ENCODE peak calls at places on chromosome 3, in five cellular contexts. One of them, this sample, is unnamed.

GRCh38 chr3:123546133-123546755 is 38.6 kb downstream of the HACD2 start:
- DNase-seq in transverse colon: no peak
- DNase-seq in endodermal cell: no peak
- DNase-seq in HCT116: no peak
- DNase-seq in aorta: no peak
- DNase-seq in this sample: no peak

GRCh38 chr3:36172699-36173098 is 207.6 kb upstream of the STAC start:
- DNase-seq in transverse colon: no peak
- DNase-seq in endodermal cell: no peak
- DNase-seq in HCT116: no peak
- DNase-seq in aorta: no peak
- DNase-seq in this sample: no peak

GRCh38 chr3:181105636-181106035 is 116.1 kb upstream of the DNAJC19 start:
- DNase-seq in transverse colon: no peak
- DNase-seq in endodermal cell: no peak
- DNase-seq in HCT116: no peak
- DNase-seq in aorta: no peak
- DNase-seq in this sample: no peak

GRCh38 chr3:82493858-82494257 is 732.4 kb upstream of the GBE1 start:
- DNase-seq in transverse colon: no peak
- DNase-seq in endodermal cell: no peak
- DNase-seq in HCT116: no peak
- DNase-seq in aorta: no peak
- DNase-seq in this sample: no peak

GRCh38 chr3:99686469-99686868 is 48.1 kb downstream of the COL8A1 start:
- DNase-seq in transverse colon: no peak
- DNase-seq in endodermal cell: no peak
- DNase-seq in HCT116: no peak
- DNase-seq in aorta: no peak
- DNase-seq in this sample: no peak

GRCh38 chr3:190807719-190808375 is 54.6 kb downstream of the GMNC start:
- DNase-seq in transverse colon: no peak
- DNase-seq in endodermal cell: no peak
- DNase-seq in HCT116: no peak
- DNase-seq in aorta: no peak
- DNase-seq in this sample: no peak

GRCh38 chr3:28139967-28140634 is 101.3 kb upstream of the CMC1 start:
- DNase-seq in transverse colon: no peak
- DNase-seq in endodermal cell: no peak
- DNase-seq in HCT116: no peak
- DNase-seq in aorta: no peak
- DNase-seq in this sample: no peak

GRCh38 chr3:127964053-127964452 is 49.0 kb downstream of the KBTBD12 start:
- DNase-seq in transverse colon: no peak
- DNase-seq in endodermal cell: no peak
- DNase-seq in HCT116: no peak
- DNase-seq in aorta: no peak
- DNase-seq in this sample: no peak

GRCh38 chr3:39065197-39065596 is 13.4 kb downstream of the WDR48 start:
- DNase-seq in transverse colon: peak; percentile 20
- DNase-seq in endodermal cell: peak; percentile 83
- DNase-seq in HCT116: peak; percentile 12
- DNase-seq in aorta: no peak
- DNase-seq in this sample: peak; percentile 29

GRCh38 chr3:105802073-105802706 is 66.6 kb downstream of the CBLB start:
- DNase-seq in transverse colon: no peak
- DNase-seq in endodermal cell: no peak
- DNase-seq in HCT116: no peak
- DNase-seq in aorta: no peak
- DNase-seq in this sample: no peak

GRCh38 chr3:30004481-30004880 is 601.9 kb upstream of the TGFBR2 start:
- DNase-seq in transverse colon: no peak
- DNase-seq in endodermal cell: no peak
- DNase-seq in HCT116: no peak
- DNase-seq in aorta: no peak
- DNase-seq in this sample: no peak

GRCh38 chr3:27044926-27045481 is 324.2 kb downstream of the NEK10 start:
- DNase-seq in transverse colon: no peak
- DNase-seq in endodermal cell: no peak
- DNase-seq in HCT116: no peak
- DNase-seq in aorta: no peak
- DNase-seq in this sample: no peak

GRCh38 chr3:127629462-127630403 is 748 bp downstream of the PODXL2 start:
- DNase-seq in transverse colon: peak; percentile 49
- DNase-seq in endodermal cell: no peak
- DNase-seq in HCT116: no peak
- DNase-seq in aorta: no peak
- DNase-seq in this sample: no peak

GRCh38 chr3:123026551-123027291 is 842 bp downstream of the SEMA5B start:
- DNase-seq in transverse colon: peak; percentile 28
- DNase-seq in endodermal cell: peak; percentile 85
- DNase-seq in HCT116: no peak
- DNase-seq in aorta: peak; percentile 64
- DNase-seq in this sample: no peak

GRCh38 chr3:70982700-70983140 is 600.8 kb downstream of the FOXP1 start:
- DNase-seq in transverse colon: no peak
- DNase-seq in endodermal cell: peak; percentile 49
- DNase-seq in HCT116: peak; percentile 71
- DNase-seq in aorta: peak; percentile 68
- DNase-seq in this sample: peak; percentile 97

GRCh38 chr3:191255156-191255555 is 56.1 kb downstream of the OSTN start:
- DNase-seq in transverse colon: no peak
- DNase-seq in endodermal cell: no peak
- DNase-seq in HCT116: no peak
- DNase-seq in aorta: no peak
- DNase-seq in this sample: no peak

GRCh38 chr3:74443102-74443501 is 171.4 kb downstream of the CNTN3 start:
- DNase-seq in transverse colon: no peak
- DNase-seq in endodermal cell: no peak
- DNase-seq in HCT116: no peak
- DNase-seq in aorta: no peak
- DNase-seq in this sample: no peak

GRCh38 chr3:128081846-128082245 is 29.6 kb downstream of the SEC61A1 start:
- DNase-seq in transverse colon: no peak
- DNase-seq in endodermal cell: no peak
- DNase-seq in HCT116: no peak
- DNase-seq in aorta: no peak
- DNase-seq in this sample: no peak

GRCh38 chr3:162740941-162741596 is 1244.5 kb downstream of the OTOL1 start:
- DNase-seq in transverse colon: no peak
- DNase-seq in endodermal cell: no peak
- DNase-seq in HCT116: no peak
- DNase-seq in aorta: no peak
- DNase-seq in this sample: no peak

GRCh38 chr3:157807286-157807685 is 298.9 kb downstream of the SHOX2 start:
- DNase-seq in transverse colon: no peak
- DNase-seq in endodermal cell: no peak
- DNase-seq in HCT116: no peak
- DNase-seq in aorta: no peak
- DNase-seq in this sample: no peak

GRCh38 chr3:52651592-52651991 is 34.1 kb downstream of the PBRM1 start:
- DNase-seq in transverse colon: no peak
- DNase-seq in endodermal cell: no peak
- DNase-seq in HCT116: no peak
- DNase-seq in aorta: no peak
- DNase-seq in this sample: no peak

GRCh38 chr3:99342374-99342773 is 296.0 kb upstream of the COL8A1 start:
- DNase-seq in transverse colon: no peak
- DNase-seq in endodermal cell: no peak
- DNase-seq in HCT116: no peak
- DNase-seq in aorta: no peak
- DNase-seq in this sample: no peak

GRCh38 chr3:122305818-122306621 is 19.0 kb upstream of the CSTA start:
- DNase-seq in transverse colon: peak; percentile 61
- DNase-seq in endodermal cell: peak; percentile 75
- DNase-seq in HCT116: peak; percentile 23
- DNase-seq in aorta: no peak
- DNase-seq in this sample: no peak

GRCh38 chr3:89841041-89841440 is 733.6 kb downstream of the EPHA3 start:
- DNase-seq in transverse colon: no peak
- DNase-seq in endodermal cell: no peak
- DNase-seq in HCT116: no peak
- DNase-seq in aorta: no peak
- DNase-seq in this sample: no peak

GRCh38 chr3:139227165-139227564 is 116.7 kb upstream of the MRPS22 start:
- DNase-seq in transverse colon: no peak
- DNase-seq in endodermal cell: no peak
- DNase-seq in HCT116: no peak
- DNase-seq in aorta: no peak
- DNase-seq in this sample: no peak

DNA sequence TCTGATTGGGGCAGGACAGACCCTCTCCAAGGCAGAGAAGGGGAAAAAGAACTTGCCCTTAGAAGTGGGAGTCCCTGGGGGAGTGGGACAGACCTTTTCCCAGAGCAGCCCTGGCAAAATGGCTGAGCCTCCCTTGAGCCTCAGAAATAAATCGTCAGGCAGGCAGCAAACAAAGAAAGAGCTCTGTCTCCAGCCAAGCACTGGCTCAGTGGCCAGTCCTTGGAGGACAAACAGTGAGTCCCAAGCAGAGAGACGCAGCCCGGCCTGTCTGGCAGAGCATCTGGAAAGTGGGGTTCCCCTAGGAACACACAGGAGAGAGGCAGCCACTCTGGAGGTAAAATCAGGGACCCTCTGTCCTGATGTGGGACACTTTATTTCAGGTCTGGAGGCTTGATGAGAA is 1.8 kb downstream of the SLC6A1 start:
- DNase-seq in transverse colon: no peak
- DNase-seq in endodermal cell: no peak
- DNase-seq in HCT116: no peak
- DNase-seq in aorta: no peak
- DNase-seq in this sample: no peak
- H3K27me3 ChIP-seq in transverse colon: peaks cover 77% of the 10 kb centered on the region
- H3K27me3 ChIP-seq in endodermal cell: peaks cover 62% of the 10 kb centered on the region
- H3K27me3 ChIP-seq in HCT116: peaks cover 64% of the 10 kb centered on the region
- H3K27me3 ChIP-seq in aorta: no peaks in the 10 kb centered on the region
- H3K27me3 ChIP-seq in this sample: peaks cover 45% of the 10 kb centered on the region

GRCh38 chr3:195867631-195868335 is 40.6 kb downstream of the TNK2 start:
- DNase-seq in transverse colon: no peak
- DNase-seq in endodermal cell: no peak
- DNase-seq in HCT116: no peak
- DNase-seq in aorta: no peak
- DNase-seq in this sample: no peak
- H3K27ac ChIP-seq in transverse colon: no peak overlapping the region
- H3K27ac ChIP-seq in endodermal cell: no peak overlapping the region
- H3K27ac ChIP-seq in HCT116: no peak overlapping the region
- H3K27ac ChIP-seq in aorta: no peak overlapping the region
- H3K27ac ChIP-seq in this sample: no peak overlapping the region

GRCh38 chr3:8768364-8769087 is 887 bp downstream of the OXTR start:
- DNase-seq in transverse colon: no peak
- DNase-seq in endodermal cell: peak; percentile 52
- DNase-seq in HCT116: no peak
- DNase-seq in aorta: no peak
- DNase-seq in this sample: peak; percentile 9
- H3K27me3 ChIP-seq in transverse colon: peaks cover 50% of the 10 kb centered on the region
- H3K27me3 ChIP-seq in endodermal cell: peaks cover 34% of the 10 kb centered on the region
- H3K27me3 ChIP-seq in HCT116: no peaks in the 10 kb centered on the region
- H3K27me3 ChIP-seq in aorta: no peaks in the 10 kb centered on the region
- H3K27me3 ChIP-seq in this sample: peaks cover 24% of the 10 kb centered on the region

GRCh38 chr3:146100825-146101444 is 60.0 kb downstream of the PLOD2 start:
- DNase-seq in transverse colon: no peak
- DNase-seq in endodermal cell: no peak
- DNase-seq in HCT116: no peak
- DNase-seq in aorta: no peak
- DNase-seq in this sample: peak; percentile 80
- H3K27ac ChIP-seq in transverse colon: no peak overlapping the region
- H3K27ac ChIP-seq in endodermal cell: no peak overlapping the region
- H3K27ac ChIP-seq in HCT116: no peak overlapping the region
- H3K27ac ChIP-seq in aorta: peak overlapping the region; percentile 10
- H3K27ac ChIP-seq in this sample: peak overlapping the region; percentile 89

DNA sequence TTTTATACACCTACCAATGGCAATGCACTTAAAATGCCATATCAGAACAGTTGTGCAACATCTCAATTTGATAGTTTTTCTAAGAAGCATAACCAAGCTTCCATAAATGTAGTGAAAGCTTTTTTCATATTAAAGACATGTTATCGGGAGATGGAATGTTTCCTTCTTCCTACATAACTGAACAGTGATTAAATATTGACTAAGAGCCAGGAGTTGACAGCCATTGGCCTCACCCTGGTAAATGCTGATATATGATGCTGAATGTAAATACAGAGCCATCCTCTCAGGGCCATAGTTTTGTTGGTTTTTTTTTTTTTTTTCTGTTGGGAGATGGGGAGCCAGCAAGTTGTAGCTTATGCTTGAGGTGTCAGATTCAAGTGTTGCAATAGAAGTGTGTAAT is 203.4 kb upstream of the IL12A start:
- DNase-seq in transverse colon: no peak
- DNase-seq in endodermal cell: no peak
- DNase-seq in HCT116: no peak
- DNase-seq in aorta: no peak
- DNase-seq in this sample: peak; percentile 74
- H3K27me3 ChIP-seq in transverse colon: no peaks in the 10 kb centered on the region
- H3K27me3 ChIP-seq in endodermal cell: no peaks in the 10 kb centered on the region
- H3K27me3 ChIP-seq in HCT116: no peaks in the 10 kb centered on the region
- H3K27me3 ChIP-seq in aorta: no peaks in the 10 kb centered on the region
- H3K27me3 ChIP-seq in this sample: no peaks in the 10 kb centered on the region

DNA sequence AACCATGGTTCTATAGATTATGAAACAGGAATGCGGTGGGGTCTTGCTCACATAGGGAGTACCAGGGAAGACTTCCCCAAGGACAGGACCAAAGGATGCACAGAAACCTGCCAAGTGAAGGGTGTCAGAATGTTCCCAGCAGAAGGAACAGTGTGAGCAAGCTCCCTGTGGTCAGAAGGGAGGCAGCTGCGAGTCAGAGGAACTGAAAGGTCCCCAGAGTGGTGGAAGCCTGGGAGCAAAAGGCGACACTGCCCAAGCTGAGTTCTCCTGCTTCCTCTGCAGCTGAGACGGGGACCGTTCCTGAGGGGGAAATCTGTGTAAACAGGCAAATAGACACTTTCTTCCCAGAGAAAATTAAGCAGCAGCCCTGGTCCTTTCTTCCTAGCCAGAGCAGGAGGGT is 14.2 kb upstream of the SLC6A6 start:
- DNase-seq in transverse colon: no peak
- DNase-seq in endodermal cell: no peak
- DNase-seq in HCT116: no peak
- DNase-seq in aorta: no peak
- DNase-seq in this sample: no peak
- H3K27ac ChIP-seq in transverse colon: no peak overlapping the region
- H3K27ac ChIP-seq in endodermal cell: no peak overlapping the region
- H3K27ac ChIP-seq in HCT116: no peak overlapping the region
- H3K27ac ChIP-seq in aorta: no peak overlapping the region
- H3K27ac ChIP-seq in this sample: no peak overlapping the region

DNA sequence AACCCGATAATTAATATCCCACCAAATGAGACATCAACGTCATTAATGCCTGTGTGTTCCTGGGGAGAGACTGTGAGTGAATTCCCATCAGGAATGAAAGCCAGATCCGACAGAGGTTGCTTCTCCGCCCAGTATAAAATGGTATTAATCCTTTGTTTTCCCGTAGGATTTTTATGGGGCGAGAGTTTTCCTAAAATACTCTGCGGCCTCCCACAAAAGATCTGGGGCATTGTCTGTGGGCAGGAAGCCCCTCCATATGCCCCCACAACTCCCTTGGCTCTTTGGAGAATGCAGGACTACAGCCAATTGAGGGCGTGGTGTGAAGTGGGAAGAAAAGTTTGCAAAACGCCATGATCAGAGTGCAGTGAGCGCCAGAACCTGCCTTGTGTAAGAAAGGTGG is 26.7 kb downstream of the ZIC4 start:
- DNase-seq in transverse colon: no peak
- DNase-seq in endodermal cell: no peak
- DNase-seq in HCT116: no peak
- DNase-seq in aorta: no peak
- DNase-seq in this sample: no peak
- H3K27me3 ChIP-seq in transverse colon: peaks cover 100% of the 10 kb centered on the region
- H3K27me3 ChIP-seq in endodermal cell: peaks cover 100% of the 10 kb centered on the region
- H3K27me3 ChIP-seq in HCT116: no peaks in the 10 kb centered on the region
- H3K27me3 ChIP-seq in aorta: no peaks in the 10 kb centered on the region
- H3K27me3 ChIP-seq in this sample: peaks cover 88% of the 10 kb centered on the region

GRCh38 chr3:116267139-116267538 is 178.1 kb downstream of the LSAMP start:
- DNase-seq in transverse colon: no peak
- DNase-seq in endodermal cell: no peak
- DNase-seq in HCT116: no peak
- DNase-seq in aorta: no peak
- DNase-seq in this sample: no peak
- H3K27ac ChIP-seq in transverse colon: no peak overlapping the region
- H3K27ac ChIP-seq in endodermal cell: no peak overlapping the region
- H3K27ac ChIP-seq in HCT116: no peak overlapping the region
- H3K27ac ChIP-seq in aorta: no peak overlapping the region
- H3K27ac ChIP-seq in this sample: no peak overlapping the region